ENCODE peak calls at places on chromosome 2, in nine cellular contexts. W, H, G, R, D, F, I, A and J are unnamed samples.

GRCh38 chr2:60872510-60872928 is 8.9 kb upstream of the REL start:
- DNase-seq in I (no peak), D (no peak), F (no peak), R (no peak), G (no peak), W (no peak), H (no peak), A (no peak), J (no peak)

GRCh38 chr2:64942693-64943092 is 46.5 kb upstream of the SLC1A4 start:
- DNase-seq in A (no peak), R (no peak), F (no peak), I (no peak), G (no peak), D (no peak), W (no peak), H (no peak), J (no peak)

GRCh38 chr2:141728886-141729285 is 401.9 kb downstream of the LRP1B start:
- DNase-seq in G (no peak), H (no peak), W (no peak), A (no peak), R (no peak), D (no peak), I (no peak), F (no peak), J (no peak)

GRCh38 chr2:9974344-9974743 is 22.9 kb downstream of the GRHL1 start:
- DNase-seq in A (no peak), I (no peak), H (no peak), W (no peak), D (no peak), F (no peak), G (no peak), R (peak), J (no peak)

GRCh38 chr2:18754286-18754685 is 164.9 kb upstream of the NT5C1B start:
- DNase-seq in A (no peak), H (no peak), R (no peak), I (no peak), F (no peak), G (no peak), D (no peak), W (no peak), J (no peak)

GRCh38 chr2:181077128-181077709 is 96.8 kb downstream of the UBE2E3 start:
- DNase-seq in H (peak), A (peak), F (no peak), G (no peak), D (peak), I (peak), R (peak), W (no peak), J (no peak)

GRCh38 chr2:75788925-75789324 is 78.2 kb upstream of the GCFC2 start:
- DNase-seq in R (no peak), I (no peak), H (no peak), A (no peak), D (no peak), W (no peak), F (no peak), G (no peak), J (no peak)

GRCh38 chr2:64361151-64361938 is 92.6 kb upstream of the LGALSL start:
- DNase-seq in W (no peak), G (no peak), D (no peak), I (no peak), A (no peak), R (no peak), F (no peak), H (no peak), J (no peak)

GRCh38 chr2:127605691-127606277 is 40.2 kb upstream of the GPR17 start:
- DNase-seq in H (no peak), A (no peak), I (peak), G (no peak), F (no peak), D (no peak), R (no peak), W (no peak), J (no peak)

GRCh38 chr2:238567996-238568395 is 141.3 kb downstream of the ASB1 start:
- DNase-seq in A (no peak), W (no peak), D (no peak), G (no peak), R (no peak), I (no peak), H (no peak), F (no peak), J (no peak)

GRCh38 chr2:15251753-15252152 is 309.4 kb downstream of the NBAS start:
- DNase-seq in W (no peak), G (no peak), D (no peak), R (no peak), I (no peak), F (no peak), H (no peak), A (no peak), J (no peak)

GRCh38 chr2:172710584-172711024 is 25.0 kb upstream of the RAPGEF4 start:
- DNase-seq in G (peak), D (peak), H (no peak), I (peak), R (peak), A (peak), W (no peak), F (peak), J (peak)

GRCh38 chr2:229660951-229661350 is 53.4 kb downstream of the DNER start:
- DNase-seq in F (no peak), W (no peak), A (peak), I (no peak), D (no peak), G (no peak), R (peak), H (no peak), J (no peak)

GRCh38 chr2:45850558-45850957 is 199.1 kb downstream of the PRKCE start:
- DNase-seq in W (no peak), D (no peak), F (no peak), I (no peak), H (no peak), R (no peak), G (no peak), A (no peak), J (no peak)

GRCh38 chr2:235940330-235940729 is 227.9 kb downstream of the GBX2 start:
- DNase-seq in D (no peak), R (peak), A (peak), H (no peak), F (no peak), I (no peak), W (no peak), G (no peak), J (no peak)

GRCh38 chr2:224023188-224023587 is 15.9 kb downstream of the SERPINE2 start:
- DNase-seq in G (no peak), D (no peak), A (peak), W (no peak), H (no peak), I (peak), R (no peak), F (no peak), J (no peak)

GRCh38 chr2:10447300-10448207 is 573 bp downstream of the ODC1 start:
- DNase-seq in I (peak), A (peak), F (peak), W (no peak), G (no peak), R (peak), D (peak), H (no peak), J (no peak)

GRCh38 chr2:109269956-109270757 is 141.2 kb downstream of the SH3RF3 start:
- DNase-seq in A (no peak), G (no peak), D (no peak), H (no peak), I (no peak), F (no peak), R (no peak), W (no peak), J (no peak)

GRCh38 chr2:4674007-4674406 is 970.6 kb downstream of the DCDC2C start:
- DNase-seq in A (no peak), R (no peak), H (no peak), F (no peak), G (no peak), D (no peak), I (peak), W (no peak), J (no peak)

GRCh38 chr2:108918156-108918845 is 70.7 kb downstream of the EDAR start:
- DNase-seq in I (no peak), W (no peak), D (no peak), F (no peak), G (no peak), R (no peak), H (no peak), A (no peak), J (peak)

GRCh38 chr2:23566236-23567142 is 181.5 kb downstream of the KLHL29 start:
- DNase-seq in H (no peak), F (no peak), A (peak), I (peak), G (peak), D (no peak), R (no peak), W (no peak), J (peak)

GRCh38 chr2:52084760-52085159 is 1052.8 kb upstream of the NRXN1 start:
- DNase-seq in R (no peak), G (no peak), W (no peak), D (no peak), H (no peak), I (no peak), F (no peak), A (no peak), J (no peak)

GRCh38 chr2:201261471-201261870 is 1.1 kb downstream of the CASP8 start:
- DNase-seq in A (no peak), R (no peak), I (peak), G (peak), D (peak), H (no peak), F (peak), W (peak), J (no peak)

GRCh38 chr2:190875881-190876280 is 4.7 kb upstream of the GLS start:
- DNase-seq in D (peak), A (no peak), G (no peak), I (peak), H (no peak), R (no peak), F (no peak), W (no peak), J (no peak)

GRCh38 chr2:159449504-159450124 is 163.1 kb upstream of the WDSUB1 start:
- DNase-seq in A (no peak), R (peak), F (no peak), I (no peak), H (no peak), W (no peak), G (no peak), D (no peak), J (no peak)

GRCh38 chr2:152729844-152730243 is 11.4 kb downstream of the ARL6IP6 start:
- DNase-seq in D (peak), A (no peak), G (no peak), W (no peak), F (no peak), R (no peak), H (no peak), I (no peak), J (no peak)

GRCh38 chr2:23220687-23221086 is 164.3 kb upstream of the KLHL29 start:
- DNase-seq in I (no peak), H (no peak), G (no peak), D (no peak), A (peak), F (no peak), R (no peak), W (no peak), J (no peak)

GRCh38 chr2:241157841-241158545 is 7.7 kb downstream of the PPP1R7 start:
- DNase-seq in D (no peak), H (no peak), W (no peak), I (no peak), A (peak), R (no peak), G (no peak), F (no peak), J (no peak)

GRCh38 chr2:76866464-76866863 is 655.7 kb downstream of the LRRTM4 start:
- DNase-seq in H (no peak), W (no peak), I (no peak), D (no peak), F (no peak), A (no peak), G (no peak), R (no peak), J (no peak)

GRCh38 chr2:134289225-134289624 is 35.4 kb downstream of the MGAT5 start:
- DNase-seq in G (peak), A (no peak), R (no peak), H (no peak), I (peak), F (no peak), D (no peak), W (no peak), J (no peak)

GRCh38 chr2:224146356-224147160 is 107.5 kb upstream of the SERPINE2 start:
- DNase-seq in R (no peak), G (no peak), I (no peak), H (no peak), A (no peak), D (no peak), W (no peak), F (no peak), J (no peak)

GRCh38 chr2:73243884-73244570 is 9.9 kb downstream of the CCT7 start:
- DNase-seq in D (no peak), F (no peak), I (no peak), A (peak), H (no peak), G (no peak), R (peak), W (no peak), J (no peak)

GRCh38 chr2:14445670-14446069 is 186.8 kb upstream of the LRATD1 start:
- DNase-seq in I (no peak), H (no peak), R (no peak), W (no peak), F (no peak), G (no peak), D (no peak), A (no peak), J (no peak)

GRCh38 chr2:27019459-27020336 is 13.1 kb upstream of the TMEM214 start:
- DNase-seq in G (no peak), W (no peak), A (no peak), R (no peak), F (no peak), D (no peak), H (no peak), I (no peak), J (no peak)

GRCh38 chr2:74910245-74910644 is 48.2 kb upstream of the POLE4 start:
- DNase-seq in R (no peak), I (no peak), W (no peak), D (no peak), F (no peak), A (no peak), G (no peak), H (no peak), J (no peak)

GRCh38 chr2:29042581-29043075 is 31.7 kb downstream of the PCARE start:
- DNase-seq in I (no peak), A (no peak), F (no peak), G (no peak), W (no peak), R (peak), H (no peak), D (no peak), J (peak)

GRCh38 chr2:102735431-102736130 is 26.2 kb upstream of the TMEM182 start:
- DNase-seq in F (no peak), W (no peak), G (no peak), H (no peak), D (no peak), A (no peak), I (no peak), R (peak), J (no peak)